ENCODE peak calls at places on chromosomes 3 and 15, in four cellular contexts. R is sigmoid colon, N is IMR-90, J is heart left ventricle. I is an unnamed sample. For H3K4me1, the result is how much of the 10 kb centered on the place peaks cover.

GRCh38 chr3:55367396-55367795 is 119.7 kb downstream of the WNT5A start:
- DNase-seq in R (no peak), N (no peak), J (no peak), I (no peak)

GRCh38 chr3:99167016-99167415 is 265.5 kb upstream of the DCBLD2 start:
- DNase-seq in R (no peak), N (no peak), J (no peak), I (no peak)

GRCh38 chr3:194348354-194348753 is 2.8 kb downstream of the CPN2 start:
- DNase-seq in R (no peak), N (no peak), J (no peak), I (no peak)

GRCh38 chr3:69288161-69288895 is 97.6 kb downstream of the FRMD4B start:
- DNase-seq in R (no peak), N (no peak), J (no peak), I (no peak)

GRCh38 chr15:70453238-70453637 is 310.1 kb downstream of the UACA start:
- DNase-seq in R (no peak), N (no peak), J (no peak), I (no peak)

GRCh38 chr3:12884104-12884742 is 42.9 kb upstream of the RPL32 start:
- DNase-seq in R (peak), N (peak), J (peak), I (peak)

GRCh38 chr3:66479532-66479947 is 21.3 kb downstream of the LRIG1 start:
- DNase-seq in R (no peak), N (no peak), J (no peak), I (no peak)

GRCh38 chr3:176352716-176353334 is 844.5 kb downstream of the TBL1XR1 start:
- DNase-seq in R (no peak), N (peak), J (no peak), I (no peak)

GRCh38 chr3:196280689-196281463 is 6.7 kb downstream of the PCYT1A start:
- DNase-seq in R (no peak), N (no peak), J (no peak), I (no peak)

GRCh38 chr3:186108106-186108940 is 566 bp downstream of the ETV5 start:
- DNase-seq in R (peak), N (peak), J (peak), I (no peak)

GRCh38 chr3:45110185-45110833 is 35.9 kb downstream of the CDCP1 start:
- DNase-seq in R (no peak), N (no peak), J (no peak), I (no peak)

GRCh38 chr3:100386437-100387064 is 14.3 kb downstream of the TOMM70 start:
- DNase-seq in R (no peak), N (peak), J (no peak), I (no peak)

GRCh38 chr3:106399208-106399607 is 530.4 kb upstream of the CBLB start:
- DNase-seq in R (no peak), N (peak), J (no peak), I (no peak)
- H3K4me1 ChIP-seq in R (under half), N (under half), J (under half), I (under half)

GRCh38 chr3:155079795-155080546 is at the start of gene MME:
- DNase-seq in R (no peak), N (peak), J (peak), I (no peak)
- TF ChIP-seq POLR2A in R (no peak), N (peak), J (no peak), I (no peak)

GRCh38 chr3:170745211-170745718 is 124.7 kb downstream of the RPL22L1 start:
- DNase-seq in R (no peak), N (peak), J (no peak), I (no peak)
- H3K27ac ChIP-seq in R (no peak), N (peak), J (no peak), I (no peak)

DNA sequence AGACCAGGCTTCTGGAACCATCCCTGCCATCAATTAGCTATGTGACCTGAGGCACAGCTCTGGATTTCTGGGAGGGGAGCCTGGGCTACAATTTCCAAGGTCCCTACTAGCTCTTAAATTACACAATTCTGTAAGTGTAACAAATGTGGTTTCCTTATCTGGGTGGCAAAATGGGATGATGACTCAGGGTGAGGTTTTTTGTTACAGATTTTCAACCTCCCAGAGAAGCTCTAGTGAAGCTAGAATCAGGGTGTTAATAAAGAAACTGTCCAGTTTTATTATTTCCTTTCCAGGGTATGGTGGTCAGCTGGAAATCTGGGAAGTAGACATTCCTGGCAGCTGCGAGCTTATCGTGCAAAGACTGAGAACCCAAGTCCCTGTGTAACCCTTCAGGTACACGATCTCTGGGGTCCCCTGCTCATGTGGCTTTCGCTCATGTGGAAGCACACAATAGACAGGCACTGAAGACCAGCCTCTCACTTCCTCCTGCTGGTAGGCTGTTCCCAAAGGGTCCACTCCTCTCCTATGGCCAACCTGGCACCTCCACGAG is 7.3 kb downstream of the RAB27A start:
- DNase-seq in R (no peak), N (peak), J (no peak), I (no peak)
- H3K4me1 ChIP-seq in R (under half), N (under half), J (under half), I (under half)

GRCh38 chr3:64685331-64685799 is 2.4 kb downstream of the ADAMTS9 start:
- DNase-seq in R (peak), N (peak), J (peak), I (peak)

GRCh38 chr3:64685800-64686445 is 1.9 kb downstream of the ADAMTS9 start:
- DNase-seq in R (peak), N (peak), J (peak), I (peak)

GRCh38 chr3:64687381-64687780 is 419 bp downstream of the ADAMTS9 start:
- DNase-seq in R (no peak), N (no peak), J (no peak), I (peak)

GRCh38 chr3:64686446-64686908 is 1.3 kb downstream of the ADAMTS9 start:
- DNase-seq in R (no peak), N (peak), J (peak), I (no peak)

GRCh38 chr3:64684715-64685261 is 3.0 kb downstream of the ADAMTS9 start:
- DNase-seq in R (peak), N (peak), J (peak), I (peak)
- TF ChIP-seq POLR2A in R (peak), N (no peak), J (no peak), I (peak)

GRCh38 chr3:113743006-113743639 is 2.9 kb downstream of the NAA50 start:
- DNase-seq in R (no peak), N (no peak), J (no peak), I (no peak)
- H3K27ac ChIP-seq in R (no peak), N (no peak), J (no peak), I (no peak)

GRCh38 chr15:77721963-77722362 is 89.3 kb upstream of the LINGO1 start:
- DNase-seq in R (no peak), N (no peak), J (no peak), I (no peak)

GRCh38 chr15:77719450-77719849 is 86.7 kb upstream of the LINGO1 start:
- DNase-seq in R (no peak), N (no peak), J (no peak), I (no peak)

GRCh38 chr15:77717592-77717991 is 84.9 kb upstream of the LINGO1 start:
- DNase-seq in R (no peak), N (no peak), J (no peak), I (no peak)

GRCh38 chr15:77720617-77721016 is 87.9 kb upstream of the LINGO1 start:
- DNase-seq in R (no peak), N (no peak), J (no peak), I (no peak)

GRCh38 chr15:77720155-77720554 is 87.4 kb upstream of the LINGO1 start:
- DNase-seq in R (no peak), N (no peak), J (no peak), I (no peak)
- H3K4me1 ChIP-seq in R (under half), N (under half), J (under half), I (under half)

GRCh38 chr15:77419836-77420609 is at the start of gene PEAK1:
- DNase-seq in R (peak), N (peak), J (peak), I (peak)
- TF ChIP-seq POLR2A in R (peak), N (peak), J (peak), I (peak)

GRCh38 chr3:124829819-124830554 is 57.2 kb downstream of the ITGB5 start:
- DNase-seq in R (peak), N (no peak), J (no peak), I (no peak)
- H3K27ac ChIP-seq in R (peak), N (no peak), J (peak), I (no peak)

I was measured in ovary.